ENCODE peak calls at places on chromosomes 12 and 14, in ten cellular contexts. D is endothelial cell, F is NCI-H1105 treated with DMSO at 0.1 percent for 48 hours, B is hypothalamus, E is DMS79 treated with DMSO at 0.1 percent for 48 hours, O is GM23338, Y is anterior cingulate cortex, V is NCI-H1092 treated with DMSO at 0.1 percent for 48 hours, P is lower leg skin, J is tibial nerve. S is an unnamed sample.

GRCh38 chr12:115798309-115798917 is 479.1 kb downstream of the MED13L start:
- DNase-seq in Y (no peak), V (peak), E (peak), P (no peak), F (peak), O (no peak), J (no peak), B (no peak), D (no peak), S (no peak)

GRCh38 chr14:102900631-102901571 is 21.6 kb upstream of the AMN start:
- DNase-seq in Y (no peak), F (no peak), E (peak), P (no peak), V (no peak), B (no peak), O (no peak), D (no peak), J (no peak), S (no peak)

GRCh38 chr14:75232597-75232996 is 46.0 kb upstream of the FOS start:
- DNase-seq in J (no peak), D (no peak), E (peak), F (no peak), Y (no peak), B (no peak), V (no peak), P (no peak), O (no peak), S (no peak)

GRCh38 chr12:39441963-39442894 is 691 bp downstream of the KIF21A start:
- DNase-seq in P (peak), F (peak), Y (peak), D (peak), E (peak), O (peak), J (peak), V (peak), B (peak), S (peak)

GRCh38 chr12:112537710-112538396 is 119.1 kb downstream of the PTPN11 start:
- DNase-seq in F (no peak), E (peak), B (no peak), Y (no peak), J (no peak), P (no peak), O (peak), V (no peak), D (no peak), S (no peak)

GRCh38 chr12:12590961-12591360 is 20.7 kb upstream of the CREBL2 start:
- DNase-seq in F (no peak), B (no peak), V (no peak), P (no peak), E (no peak), D (no peak), O (no peak), J (no peak), Y (no peak), S (peak)

GRCh38 chr12:8658361-8658760 is 4.3 kb downstream of the MFAP5 start:
- DNase-seq in B (no peak), F (no peak), P (no peak), Y (no peak), E (no peak), J (no peak), D (no peak), O (peak), V (no peak), S (no peak)

GRCh38 chr12:124418791-124419190 is 123.9 kb downstream of the RFLNA start:
- DNase-seq in E (no peak), Y (no peak), V (no peak), P (no peak), O (no peak), J (no peak), D (no peak), F (no peak), B (no peak), S (no peak)

GRCh38 chr12:118164798-118165486 is 29.0 kb downstream of the PEBP1 start:
- DNase-seq in O (peak), F (peak), D (peak), E (peak), J (no peak), B (no peak), V (peak), P (no peak), Y (peak), S (peak)

GRCh38 chr12:114952573-114953196 is 268.7 kb upstream of the TBX3 start:
- DNase-seq in V (no peak), D (no peak), J (no peak), E (no peak), P (no peak), O (no peak), F (no peak), B (no peak), Y (no peak), S (no peak)

GRCh38 chr12:52368494-52368893 is 1.2 kb upstream of the KRT85 start:
- DNase-seq in Y (no peak), F (no peak), D (no peak), O (no peak), J (no peak), P (no peak), V (no peak), E (no peak), B (no peak), S (no peak)

GRCh38 chr14:99725774-99726537 is 41.9 kb downstream of the CYP46A1 start:
- DNase-seq in F (no peak), Y (no peak), D (no peak), B (no peak), V (no peak), E (peak), O (no peak), J (no peak), P (peak), S (no peak)

GRCh38 chr14:24978862-24979724 is 70.9 kb downstream of the STXBP6 start:
- DNase-seq in P (no peak), O (no peak), V (no peak), D (no peak), E (no peak), F (no peak), B (no peak), J (no peak), Y (no peak), S (no peak)

GRCh38 chr12:50401383-50402155 is 884 bp downstream of the LARP4 start:
- DNase-seq in V (no peak), B (no peak), F (peak), Y (peak), J (peak), D (no peak), O (peak), P (peak), E (peak), S (peak)

GRCh38 chr12:1583421-1584078 is 10.8 kb downstream of the FBXL14 start:
- DNase-seq in J (peak), F (peak), P (peak), E (peak), Y (peak), V (peak), O (peak), D (peak), B (no peak), S (peak)

GRCh38 chr12:85058339-85058738 is 22.2 kb downstream of the LRRIQ1 start:
- DNase-seq in E (no peak), F (no peak), D (no peak), J (no peak), O (no peak), P (no peak), B (no peak), V (no peak), Y (no peak), S (no peak)

S was measured in MCF 10A.